ENCODE peak calls at places on chromosomes 3 and 15, in six cellular contexts. M is endothelial cell, G is immature natural killer cell, O is B cell, Z is activated T-cell treated with anti-CD3 and anti-CD28 coated beads for 48 hours, E is tibial artery. J is an unnamed sample.

GRCh38 chr15:60070838-60071493 is 66.9 kb downstream of the FOXB1 start:
- DNase-seq in M (no peak), G (no peak), O (no peak), Z (no peak), E (no peak), J (no peak)

GRCh38 chr3:156750874-156751245 is 75.3 kb upstream of the LEKR1 start:
- DNase-seq in M (no peak), G (no peak), O (no peak), Z (no peak), E (no peak), J (no peak)

GRCh38 chr15:52709172-52709979 is 30.2 kb upstream of the ATOSA start:
- DNase-seq in M (peak; percentile 12), G (no peak), O (peak; percentile 78), Z (no peak), E (no peak), J (no peak)

GRCh38 chr3:65146149-65146548 is 458.3 kb upstream of the ADAMTS9 start:
- DNase-seq in M (no peak), G (no peak), O (no peak), Z (no peak), E (no peak), J (no peak)

GRCh38 chr3:49718419-49719213 is 868 bp downstream of the AMIGO3 start:
- DNase-seq in M (peak; percentile 35), G (no peak), O (no peak), Z (no peak), E (peak; percentile 64), J (no peak)

GRCh38 chr3:62027796-62028195 is 345.6 kb downstream of the FEZF2 start:
- DNase-seq in M (no peak), G (no peak), O (no peak), Z (no peak), E (no peak), J (no peak)

GRCh38 chr3:55686720-55687254 is 199.7 kb upstream of the WNT5A start:
- DNase-seq in M (no peak), G (no peak), O (no peak), Z (no peak), E (no peak), J (no peak)

GRCh38 chr15:42110367-42110766 is 16.0 kb upstream of the PLA2G4D start:
- DNase-seq in M (no peak), G (no peak), O (no peak), Z (no peak), E (no peak), J (no peak)

GRCh38 chr15:37682304-37682703 is 252.1 kb upstream of the TMCO5A start:
- DNase-seq in M (no peak), G (no peak), O (no peak), Z (no peak), E (no peak), J (no peak)

GRCh38 chr15:33207646-33208045 is 13.1 kb upstream of the FMN1 start:
- DNase-seq in M (no peak), G (no peak), O (no peak), Z (no peak), E (no peak), J (no peak)

GRCh38 chr3:128426128-128426921 is 40.4 kb downstream of the DNAJB8 start:
- DNase-seq in M (peak; percentile 84), G (peak; percentile 45), O (no peak), Z (peak; percentile 69), E (no peak), J (peak; percentile 40)

GRCh38 chr3:47017504-47018268 is 38.2 kb downstream of the NBEAL2 start:
- DNase-seq in M (no peak), G (no peak), O (no peak), Z (no peak), E (no peak), J (no peak)

GRCh38 chr15:60006203-60006782 is 2.2 kb downstream of the FOXB1 start:
- DNase-seq in M (peak; percentile 78), G (peak; percentile 36), O (no peak), Z (no peak), E (no peak), J (no peak)

GRCh38 chr3:12288466-12289129 is at the start of gene PPARG:
- DNase-seq in M (peak; percentile 34), G (no peak), O (no peak), Z (no peak), E (no peak), J (peak; percentile 45)

GRCh38 chr3:79204351-79204750 is 563.4 kb downstream of the ROBO1 start:
- DNase-seq in M (no peak), G (no peak), O (no peak), Z (no peak), E (no peak), J (no peak)

GRCh38 chr15:39110746-39111145 is 470.1 kb upstream of the THBS1 start:
- DNase-seq in M (no peak), G (no peak), O (no peak), Z (no peak), E (no peak), J (no peak)

GRCh38 chr3:13879102-13879945 is 547 bp downstream of the WNT7A start:
- DNase-seq in M (peak; percentile 26), G (no peak), O (peak; percentile 32), Z (no peak), E (peak; percentile 65), J (no peak)

GRCh38 chr3:78666458-78666800 is 1101.4 kb downstream of the ROBO1 start:
- DNase-seq in M (no peak), G (no peak), O (no peak), Z (no peak), E (no peak), J (no peak)

GRCh38 chr3:121956363-121956762 is 62.2 kb downstream of the SLC15A2 start:
- DNase-seq in M (no peak), G (no peak), O (no peak), Z (no peak), E (no peak), J (no peak)

GRCh38 chr15:56871180-56871579 is 47.3 kb upstream of the TCF12 start:
- DNase-seq in M (no peak), G (no peak), O (no peak), Z (no peak), E (no peak), J (no peak)

GRCh38 chr3:38723569-38724391 is 74.3 kb upstream of the SCN5A start:
- DNase-seq in M (no peak), G (no peak), O (no peak), Z (no peak), E (no peak), J (peak; percentile 57)

GRCh38 chr15:66844747-66845145 is 142.7 kb downstream of the SMAD6 start:
- DNase-seq in M (no peak), G (no peak), O (no peak), Z (no peak), E (peak; percentile 63), J (no peak)

GRCh38 chr3:133457465-133458067 is 57.7 kb downstream of the BFSP2 start:
- DNase-seq in M (no peak), G (no peak), O (no peak), Z (no peak), E (no peak), J (no peak)

GRCh38 chr3:10954740-10955139 is 37.8 kb upstream of the SLC6A1 start:
- DNase-seq in M (no peak), G (no peak), O (no peak), Z (no peak), E (no peak), J (no peak)

GRCh38 chr3:172305552-172305951 is 142.7 kb downstream of the GHSR start:
- DNase-seq in M (no peak), G (no peak), O (no peak), Z (no peak), E (no peak), J (no peak)

GRCh38 chr15:76057332-76058000 is 2.3 kb upstream of the TMEM266 start:
- DNase-seq in M (peak; percentile 40), G (peak; percentile 9), O (peak; percentile 48), Z (no peak), E (no peak), J (no peak)

GRCh38 chr3:46660003-46660402 is 33.5 kb downstream of the ALS2CL start:
- DNase-seq in M (no peak), G (no peak), O (no peak), Z (no peak), E (no peak), J (no peak)

GRCh38 chr3:160564949-160565441 is 376 bp downstream of the KPNA4 start:
- DNase-seq in M (no peak), G (no peak), O (no peak), Z (peak; percentile 54), E (no peak), J (peak; percentile 72)

GRCh38 chr15:88215249-88215648 is 41.3 kb downstream of the NTRK3 start:
- DNase-seq in M (no peak), G (no peak), O (no peak), Z (no peak), E (no peak), J (no peak)

GRCh38 chr3:127750226-127751031 is 71.9 kb downstream of the MGLL start:
- DNase-seq in M (no peak), G (no peak), O (peak; percentile 38), Z (no peak), E (no peak), J (no peak)

GRCh38 chr15:88438181-88438580 is 29.0 kb downstream of the MRPL46 start:
- DNase-seq in M (no peak), G (no peak), O (no peak), Z (no peak), E (no peak), J (no peak)

GRCh38 chr3:78857494-78858111 is 910.2 kb downstream of the ROBO1 start:
- DNase-seq in M (no peak), G (no peak), O (no peak), Z (no peak), E (no peak), J (no peak)

GRCh38 chr3:48564022-48564421 is 441 bp upstream of the UCN2 start:
- DNase-seq in M (no peak), G (peak; percentile 70), O (no peak), Z (peak; percentile 24), E (peak; percentile 78), J (no peak)

GRCh38 chr3:128100126-128100525 is 23.5 kb downstream of the RUVBL1 start:
- DNase-seq in M (no peak), G (no peak), O (no peak), Z (no peak), E (no peak), J (no peak)

GRCh38 chr15:100335335-100335999 is 6.3 kb downstream of the ADAMTS17 start:
- DNase-seq in M (no peak), G (no peak), O (no peak), Z (no peak), E (no peak), J (no peak)

GRCh38 chr3:13018039-13018431 is 55.2 kb downstream of the IQSEC1 start:
- DNase-seq in M (no peak), G (no peak), O (no peak), Z (no peak), E (peak; percentile 78), J (no peak)